ENCODE peak calls at places on chromosomes 5 and 9, in eight cellular contexts. I is CD8-positive, alpha-beta T cell; V is brain microvascular endothelial cell; D is left ventricle myocardium inferior; X is tibial artery; L is A549; Z is neural progenitor cell; F is substantia nigra. N is an unnamed sample.

GRCh38 chr5:76861616-76862015 is 11.8 kb downstream of the S100Z start:
- DNase-seq in I (no peak), V (no peak), D (no peak), X (no peak), L (no peak), Z (no peak), F (no peak), N (no peak)

GRCh38 chr5:40904205-40904993 is 4.9 kb upstream of the C7 start:
- DNase-seq in I (no peak), V (peak; percentile 81), D (peak; percentile 53), X (peak; percentile 79), L (peak; percentile 58), Z (peak; percentile 87), F (peak; percentile 0), N (no peak)

GRCh38 chr5:92687793-92688467 is 893.1 kb downstream of the NR2F1-AS1 start:
- DNase-seq in I (no peak), V (peak; percentile 75), D (no peak), X (no peak), L (peak; percentile 3), Z (peak; percentile 82), F (no peak), N (no peak)

GRCh38 chr9:72203205-72203803 is 54.1 kb downstream of the GDA start:
- DNase-seq in I (no peak), V (peak; percentile 25), D (no peak), X (no peak), L (peak; percentile 64), Z (peak; percentile 63), F (no peak), N (no peak)

GRCh38 chr5:149364719-149365118 is 6.9 kb downstream of the PCYOX1L start:
- DNase-seq in I (no peak), V (no peak), D (no peak), X (no peak), L (no peak), Z (no peak), F (no peak), N (no peak)

GRCh38 chr9:20512106-20512505 is 110.2 kb downstream of the MLLT3 start:
- DNase-seq in I (no peak), V (peak; percentile 59), D (no peak), X (no peak), L (peak; percentile 8), Z (no peak), F (no peak), N (no peak)

GRCh38 chr9:116800885-116801284 is 113.8 kb downstream of the TRIM32 start:
- DNase-seq in I (no peak), V (no peak), D (no peak), X (no peak), L (no peak), Z (peak; percentile 47), F (no peak), N (no peak)

GRCh38 chr5:147234825-147235635 is at the start of gene STK32A:
- DNase-seq in I (no peak), V (no peak), D (peak; percentile 34), X (peak; percentile 43), L (no peak), Z (peak; percentile 92), F (peak; percentile 51), N (no peak)

GRCh38 chr5:145587308-145588071 is 247.7 kb downstream of the PRELID2 start:
- DNase-seq in I (no peak), V (peak; percentile 89), D (no peak), X (no peak), L (peak; percentile 45), Z (no peak), F (no peak), N (no peak)

GRCh38 chr5:88244686-88245085 is 24.0 kb downstream of the TMEM161B start:
- DNase-seq in I (no peak), V (peak; percentile 21), D (no peak), X (no peak), L (no peak), Z (no peak), F (no peak), N (no peak)

GRCh38 chr5:114782869-114783268 is 386.8 kb downstream of the TRIM36 start:
- DNase-seq in I (no peak), V (no peak), D (peak; percentile 63), X (peak; percentile 55), L (no peak), Z (peak; percentile 20), F (peak; percentile 61), N (no peak)

GRCh38 chr9:114372971-114373591 is 14.7 kb downstream of the AKNA start:
- DNase-seq in I (peak; percentile 92), V (no peak), D (peak; percentile 62), X (peak; percentile 57), L (no peak), Z (no peak), F (peak; percentile 37), N (peak; percentile 50)

GRCh38 chr5:41650131-41650530 is 139.7 kb upstream of the PLCXD3 start:
- DNase-seq in I (no peak), V (no peak), D (no peak), X (no peak), L (no peak), Z (no peak), F (no peak), N (no peak)

GRCh38 chr5:9015937-9016270 is 530.0 kb downstream of the SEMA5A start:
- DNase-seq in I (no peak), V (peak; percentile 32), D (no peak), X (no peak), L (no peak), Z (no peak), F (no peak), N (no peak)

GRCh38 chr9:32839013-32839442 is 55.7 kb downstream of the TMEM215 start:
- DNase-seq in I (no peak), V (no peak), D (no peak), X (no peak), L (no peak), Z (no peak), F (no peak), N (no peak)

GRCh38 chr5:170651902-170652301 is 131.6 kb upstream of the GABRP start:
- DNase-seq in I (peak; percentile 21), V (no peak), D (no peak), X (no peak), L (no peak), Z (peak; percentile 30), F (no peak), N (no peak)

GRCh38 chr5:173699959-173700358 is 83.5 kb upstream of the BOD1 start:
- DNase-seq in I (no peak), V (no peak), D (no peak), X (no peak), L (no peak), Z (no peak), F (no peak), N (no peak)

GRCh38 chr5:11655681-11656080 is 248.6 kb downstream of the CTNND2 start:
- DNase-seq in I (no peak), V (no peak), D (no peak), X (no peak), L (no peak), Z (no peak), F (no peak), N (no peak)

GRCh38 chr9:134554011-134554749 is 87.4 kb upstream of the COL5A1 start:
- DNase-seq in I (no peak), V (no peak), D (peak; percentile 5), X (no peak), L (no peak), Z (no peak), F (no peak), N (no peak)

GRCh38 chr5:131773805-131774204 is 23.0 kb downstream of the FNIP1 start:
- DNase-seq in I (no peak), V (no peak), D (no peak), X (no peak), L (no peak), Z (no peak), F (peak; percentile 31), N (no peak)

GRCh38 chr5:6540111-6540830 is 91.6 kb downstream of the UBE2QL1 start:
- DNase-seq in I (peak; percentile 38), V (peak; percentile 5), D (no peak), X (no peak), L (no peak), Z (no peak), F (no peak), N (no peak)

GRCh38 chr5:55997742-55998351 is 3.1 kb upstream of the IL6ST start:
- DNase-seq in I (no peak), V (peak; percentile 30), D (no peak), X (no peak), L (no peak), Z (no peak), F (no peak), N (no peak)

GRCh38 chr9:6733243-6733642 is 24.5 kb upstream of the KDM4C start:
- DNase-seq in I (no peak), V (no peak), D (no peak), X (no peak), L (no peak), Z (no peak), F (no peak), N (no peak)

GRCh38 chr9:79630521-79631403 is 59.0 kb downstream of the TLE4 start:
- DNase-seq in I (no peak), V (no peak), D (no peak), X (no peak), L (no peak), Z (no peak), F (no peak), N (no peak)
- H3K27ac ChIP-seq in I (no peak overlapping the region), V (no peak overlapping the region), D (no peak overlapping the region), X (no peak overlapping the region), L (no peak overlapping the region), Z (peak overlapping the region; percentile 48), F (no peak overlapping the region), N (no peak overlapping the region)

DNA sequence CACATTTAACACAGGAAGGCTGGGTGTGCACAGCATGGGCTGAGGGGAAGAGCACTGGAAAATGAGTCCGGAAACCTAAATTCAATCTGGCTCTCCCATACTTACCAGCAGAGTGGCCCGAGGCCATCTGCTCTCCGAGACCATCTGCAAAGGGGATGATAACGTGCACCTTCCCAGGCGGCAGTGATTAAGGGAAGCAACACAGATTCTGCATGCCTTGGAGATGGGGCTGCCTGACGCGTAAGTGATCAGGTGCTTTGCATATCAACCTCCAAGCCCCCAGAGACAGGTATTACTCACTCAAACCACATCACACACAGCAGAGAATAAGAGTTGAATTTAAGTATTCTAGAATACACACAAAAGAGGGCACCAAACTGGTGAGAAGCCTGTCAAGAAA is 9.1 kb downstream of the EPB41L4B start:
- DNase-seq in I (no peak), V (no peak), D (no peak), X (no peak), L (no peak), Z (no peak), F (no peak), N (no peak)
- H3K27ac ChIP-seq in I (no peak overlapping the region), V (no peak overlapping the region), D (peak overlapping the region; percentile 83), X (no peak overlapping the region), L (peak overlapping the region; percentile 20), Z (no peak overlapping the region), F (no peak overlapping the region), N (no peak overlapping the region)

DNA sequence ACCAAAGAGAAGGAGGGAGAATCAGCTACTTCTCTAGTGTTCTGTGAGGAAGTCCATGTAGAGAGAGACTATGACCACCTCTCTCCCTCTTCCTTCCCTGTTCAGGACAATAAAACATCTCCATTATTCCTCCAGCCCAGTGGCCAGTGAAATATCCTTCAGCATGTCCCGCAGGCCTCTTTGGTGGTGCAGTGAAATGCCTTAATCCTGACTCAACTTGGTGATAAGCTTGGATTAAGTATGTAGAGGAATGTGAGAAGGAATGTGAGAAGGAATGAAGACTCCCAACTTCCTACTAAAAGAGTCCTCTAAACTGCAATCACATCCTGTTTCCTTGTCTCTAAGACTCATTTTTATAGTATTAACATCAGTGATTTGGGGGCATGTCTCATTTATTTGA is 167.3 kb downstream of the TRPM3 start:
- DNase-seq in I (no peak), V (peak; percentile 87), D (no peak), X (no peak), L (no peak), Z (peak; percentile 81), F (no peak), N (no peak)
- H3K27ac ChIP-seq in I (no peak overlapping the region), V (peak overlapping the region; percentile 43), D (no peak overlapping the region), X (peak overlapping the region; percentile 25), L (no peak overlapping the region), Z (peak overlapping the region; percentile 60), F (no peak overlapping the region), N (no peak overlapping the region)

GRCh38 chr9:18566125-18566524 is 92.2 kb downstream of the ADAMTSL1 start:
- DNase-seq in I (no peak), V (peak; percentile 60), D (no peak), X (no peak), L (no peak), Z (no peak), F (no peak), N (no peak)
- H3K27ac ChIP-seq in I (no peak overlapping the region), V (peak overlapping the region; percentile 33), D (no peak overlapping the region), X (no peak overlapping the region), L (no peak overlapping the region), Z (no peak overlapping the region), F (no peak overlapping the region), N (no peak overlapping the region)